ENCODE peak calls at places on chromosome 22, in six cellular contexts. A is IMR-90, F is mesendoderm, I is neuronal stem cell, Q is mesenchymal stem cell, S is H1. U is an unnamed sample.

GRCh38 chr22:33104192-33104591 is 46.0 kb upstream of the SYN3 start:
- DNase-seq in Q (no peak), A (no peak), I (no peak), F (no peak), S (no peak), U (peak; percentile 61)

GRCh38 chr22:19477321-19478085 is 1.5 kb downstream of the UFD1 start:
- DNase-seq in A (peak; percentile 16), Q (no peak), I (no peak), S (no peak), F (peak; percentile 4), U (no peak)

GRCh38 chr22:26663374-26663923 is 6.1 kb downstream of the MIAT start:
- DNase-seq in S (no peak), A (no peak), F (no peak), Q (no peak), I (no peak), U (no peak)

GRCh38 chr22:49010901-49011300 is 816.8 kb downstream of the BRD1 start:
- DNase-seq in A (no peak), F (no peak), S (no peak), Q (no peak), I (no peak), U (no peak)

GRCh38 chr22:45690008-45690407 is 18.4 kb downstream of the ATXN10 start:
- DNase-seq in S (no peak), I (no peak), Q (no peak), F (no peak), A (no peak), U (no peak)

GRCh38 chr22:27783436-27784098 is 18.0 kb downstream of the MN1 start:
- DNase-seq in A (no peak), S (no peak), Q (no peak), F (no peak), I (no peak), U (no peak)

GRCh38 chr22:44928064-44928463 is 81.7 kb downstream of the PHF21B start:
- DNase-seq in S (no peak), I (no peak), A (no peak), Q (no peak), F (no peak), U (no peak)

GRCh38 chr22:48719978-48720661 is 1107.6 kb downstream of the BRD1 start:
- DNase-seq in Q (no peak), A (no peak), F (peak; percentile 44), I (no peak), S (peak; percentile 80), U (no peak)

GRCh38 chr22:45284705-45285305 is at the start of gene UPK3A:
- DNase-seq in A (no peak), Q (peak; percentile 29), S (peak; percentile 94), I (peak; percentile 64), F (peak; percentile 68), U (peak; percentile 34)

GRCh38 chr22:30875481-30876215 is 92.9 kb downstream of the MORC2 start:
- DNase-seq in I (no peak), Q (no peak), F (no peak), S (no peak), A (no peak), U (no peak)

DNA sequence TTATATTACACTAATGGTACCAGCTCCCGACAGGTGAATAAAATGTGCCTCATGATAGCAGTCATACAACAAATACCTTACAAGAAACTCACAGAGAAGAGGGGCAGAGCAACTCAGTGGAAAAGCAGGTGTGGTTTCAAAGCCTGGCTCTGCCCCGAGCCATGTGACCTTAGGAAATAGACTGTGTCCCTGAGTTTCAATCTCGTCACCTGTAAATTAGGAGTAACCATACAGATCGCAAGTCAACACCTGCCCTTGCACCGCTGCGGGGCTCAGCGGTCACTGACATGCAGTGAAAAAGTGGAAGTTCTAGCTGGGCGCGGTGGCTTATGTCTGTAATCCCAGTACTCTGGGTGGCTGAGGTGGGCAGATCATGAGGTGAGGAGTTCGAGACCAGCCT is 11.9 kb upstream of the MRTFA start:
- DNase-seq in I (no peak), F (no peak), Q (no peak), S (no peak), A (no peak), U (peak; percentile 78)
- H3K4me3 ChIP-seq in I (no peak overlapping the region), F (no peak overlapping the region), Q (no peak overlapping the region), S (no peak overlapping the region), A (no peak overlapping the region), U (no peak overlapping the region)

GRCh38 chr22:22833488-22833887 is 54.1 kb upstream of the IGLL5 start:
- DNase-seq in S (no peak), A (no peak), I (no peak), F (no peak), Q (no peak), U (no peak)

GRCh38 chr22:22835242-22835641 is 52.4 kb upstream of the IGLL5 start:
- DNase-seq in I (no peak), F (no peak), A (no peak), S (no peak), Q (no peak), U (no peak)

GRCh38 chr22:22833059-22833458 is 54.6 kb upstream of the IGLL5 start:
- DNase-seq in I (no peak), F (no peak), A (no peak), Q (no peak), S (no peak), U (no peak)

GRCh38 chr22:22834783-22835182 is 52.8 kb upstream of the IGLL5 start:
- DNase-seq in S (no peak), F (no peak), I (no peak), A (no peak), Q (no peak), U (no peak)

DNA sequence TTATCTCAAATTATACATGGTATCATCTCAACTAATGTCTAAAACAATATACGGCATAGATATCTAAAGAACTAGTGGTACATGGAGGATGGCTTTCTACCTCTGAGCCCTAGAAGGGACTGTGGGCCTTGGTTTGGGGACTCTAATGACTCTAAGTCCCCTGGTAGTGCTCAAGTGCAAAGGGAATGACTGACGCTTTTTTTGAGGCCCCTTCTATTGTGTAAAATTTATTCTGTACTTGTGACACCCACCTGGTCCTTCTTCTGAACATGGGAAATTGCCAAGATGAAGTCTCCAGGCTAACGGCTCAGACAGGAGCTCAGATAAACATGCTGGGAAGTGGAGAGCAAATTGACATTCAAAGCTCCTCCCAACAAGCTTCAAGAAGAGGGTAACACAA is 53.4 kb upstream of the IGLL5 start:
- DNase-seq in I (no peak), A (no peak), F (no peak), Q (no peak), S (no peak), U (no peak)
- H2BK120ac ChIP-seq in I (no peak overlapping the region), A (no peak overlapping the region), F (no peak overlapping the region), Q (no peak overlapping the region), S (no peak overlapping the region), U (no peak overlapping the region)

GRCh38 chr22:29207231-29207550 is 1.5 kb downstream of the EMID1 start:
- DNase-seq in F (no peak), A (no peak), Q (no peak), S (no peak), I (no peak), U (no peak)
- H3K4me3 ChIP-seq in F (no peak overlapping the region), A (no peak overlapping the region), Q (no peak overlapping the region), S (no peak overlapping the region), I (peak overlapping the region; percentile 13), U (no peak overlapping the region)

DNA sequence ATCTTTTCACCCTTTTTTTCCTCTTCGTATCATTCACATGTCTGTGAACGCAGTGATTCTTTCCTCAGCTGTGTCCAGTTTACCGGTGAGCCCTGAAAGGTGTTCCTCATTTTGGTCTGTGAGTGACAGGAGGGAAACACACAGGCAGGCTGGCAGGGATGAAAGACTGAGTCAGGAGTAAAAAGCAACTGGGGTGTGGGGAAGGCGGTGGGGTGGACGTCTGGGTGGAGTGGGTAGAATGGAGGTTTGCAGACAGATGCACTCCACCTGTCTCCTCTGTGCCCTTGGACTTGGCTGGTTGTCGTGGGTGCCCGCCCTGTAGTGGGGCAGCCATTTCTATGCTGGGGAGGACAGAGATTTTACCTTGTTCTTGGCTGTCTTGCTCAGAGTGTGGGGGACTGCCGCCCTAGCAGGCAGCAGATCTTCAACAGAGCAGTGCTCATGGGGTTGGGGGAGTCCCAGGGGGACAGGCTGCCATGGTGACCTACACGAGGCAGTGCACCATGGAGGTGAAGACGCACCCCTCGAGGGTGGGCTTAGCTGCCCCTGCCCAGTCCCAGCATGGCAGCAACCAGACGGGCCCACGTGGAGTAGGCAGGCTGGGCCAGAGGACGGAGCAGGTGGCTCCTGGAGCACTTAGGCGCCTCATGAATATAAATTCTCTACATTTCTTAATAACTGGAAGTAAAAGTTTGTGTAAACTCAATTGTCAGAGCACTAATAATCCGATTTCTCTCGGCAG is 603.7 kb downstream of the TBC1D22A start:
- DNase-seq in I (no peak), A (no peak), F (no peak), S (no peak), Q (no peak), U (no peak)
- H2BK120ac ChIP-seq in I (no peak overlapping the region), A (no peak overlapping the region), F (no peak overlapping the region), S (no peak overlapping the region), Q (no peak overlapping the region), U (no peak overlapping the region)

GRCh38 chr22:35531695-35532094 is 8.9 kb upstream of the RASD2 start:
- DNase-seq in A (no peak), F (no peak), S (no peak), I (no peak), Q (no peak), U (no peak)

GRCh38 chr22:35531202-35531601 is 9.4 kb upstream of the RASD2 start:
- DNase-seq in F (no peak), Q (no peak), S (no peak), I (no peak), A (no peak), U (no peak)

GRCh38 chr22:35530700-35531099 is 9.9 kb upstream of the RASD2 start:
- DNase-seq in I (no peak), F (no peak), A (no peak), Q (no peak), S (no peak), U (no peak)

GRCh38 chr22:35534091-35534490 is 6.5 kb upstream of the RASD2 start:
- DNase-seq in Q (no peak), F (no peak), I (no peak), S (no peak), A (no peak), U (no peak)

GRCh38 chr22:35533365-35534029 is 7.1 kb upstream of the RASD2 start:
- DNase-seq in F (no peak), Q (no peak), A (no peak), I (no peak), S (no peak), U (no peak)
- H3K4me3 ChIP-seq in F (no peak overlapping the region), Q (no peak overlapping the region), A (no peak overlapping the region), I (no peak overlapping the region), S (no peak overlapping the region), U (no peak overlapping the region)

GRCh38 chr22:39013923-39014722 is at the start of gene APOBEC3C:
- DNase-seq in A (peak; percentile 90), Q (peak; percentile 95), S (peak; percentile 68), F (peak; percentile 87), I (peak; percentile 41), U (peak; percentile 52)
- H2BK120ac ChIP-seq in A (peak within 1 kb of the TSS; percentile 88), Q (peak within 1 kb of the TSS; percentile 89), S (peak within 1 kb of the TSS; percentile 95), F (peak within 1 kb of the TSS; percentile 35), I (peak within 1 kb of the TSS; percentile 47), U (peak within 1 kb of the TSS; percentile 56)

DNA sequence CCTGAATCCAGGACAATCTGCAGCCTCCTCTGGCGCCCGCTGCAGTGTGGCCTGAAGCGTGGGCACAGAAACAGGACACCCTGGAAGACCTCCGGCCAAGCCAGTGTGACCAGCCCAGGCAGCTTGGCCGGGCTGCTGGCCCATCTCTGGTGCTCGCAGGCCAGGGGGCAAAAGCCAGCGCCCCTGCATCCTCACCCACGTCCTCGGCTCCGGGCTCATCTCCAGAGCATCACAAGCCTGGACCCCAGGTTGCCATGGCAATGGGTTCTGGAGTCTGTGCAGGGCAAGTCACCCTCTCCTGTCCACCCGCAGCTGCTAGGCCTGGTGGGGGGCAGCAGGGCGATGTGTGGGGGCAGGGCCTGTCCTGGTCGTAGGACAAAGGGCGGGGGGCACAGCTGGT is 9.3 kb upstream of the PDGFB start:
- DNase-seq in S (no peak), A (no peak), F (no peak), Q (no peak), I (no peak), U (no peak)
- H3K4me3 ChIP-seq in S (no peak overlapping the region), A (no peak overlapping the region), F (no peak overlapping the region), Q (no peak overlapping the region), I (no peak overlapping the region), U (no peak overlapping the region)

U was measured in trophoblast cell.